ENCODE peak calls at places on chromosomes 6 and 20, in eight cellular contexts. W is mammary epithelial cell, O is kidney, K is pancreas, U is A549, M is H9, R is thyroid gland, P is left lung. N is an unnamed sample. For H3K9me3, the result is how much of the 10 kb centered on the place peaks cover.

GRCh38 chr20:13910492-13910891 is 79.9 kb downstream of the SEL1L2 start:
- DNase-seq in P (no peak), U (no peak), R (no peak), O (no peak), K (no peak), W (no peak), M (no peak), N (no peak)

GRCh38 chr20:1718604-1719384 is 61.2 kb upstream of the SIRPG start:
- DNase-seq in O (no peak), U (no peak), K (no peak), R (no peak), W (peak), P (peak), M (no peak), N (no peak)

GRCh38 chr6:107246972-107247615 is 131.8 kb upstream of the BEND3 start:
- DNase-seq in R (no peak), W (peak), U (no peak), P (no peak), M (no peak), K (no peak), O (no peak), N (no peak)

GRCh38 chr6:157891544-157892362 is 68.7 kb downstream of the SNX9 start:
- DNase-seq in K (no peak), U (no peak), P (no peak), W (no peak), O (no peak), R (no peak), M (no peak), N (no peak)

GRCh38 chr6:51013376-51013775 is 194.7 kb downstream of the TFAP2B start:
- DNase-seq in U (no peak), R (no peak), W (no peak), K (no peak), O (no peak), M (no peak), P (no peak), N (no peak)

GRCh38 chr6:38164671-38165108 is 345.2 kb downstream of the ZFAND3 start:
- DNase-seq in K (no peak), P (no peak), M (no peak), U (no peak), O (no peak), W (no peak), R (no peak), N (no peak)

GRCh38 chr6:21186479-21187055 is 407.0 kb upstream of the SOX4 start:
- DNase-seq in R (no peak), K (no peak), M (no peak), P (no peak), W (no peak), U (no peak), O (no peak), N (no peak)

GRCh38 chr6:22147983-22148797 is 148.6 kb downstream of the PRL start:
- DNase-seq in R (no peak), K (no peak), M (no peak), U (no peak), P (peak), O (peak), W (peak), N (peak)

GRCh38 chr6:119110601-119111548 is 32.4 kb upstream of the FAM184A start:
- DNase-seq in M (no peak), R (peak), P (no peak), K (peak), W (peak), O (no peak), U (no peak), N (peak)

GRCh38 chr6:14129572-14129971 is 12.0 kb downstream of the CD83 start:
- DNase-seq in K (peak), R (peak), W (peak), U (peak), O (no peak), M (peak), P (no peak), N (peak)

GRCh38 chr20:58349586-58349985 is 39.4 kb upstream of the VAPB start:
- DNase-seq in M (no peak), W (peak), R (no peak), O (no peak), P (no peak), K (no peak), U (peak), N (no peak)

GRCh38 chr6:133778414-133778813 is 110.5 kb upstream of the TCF21 start:
- DNase-seq in P (no peak), R (no peak), O (no peak), W (peak), K (no peak), U (no peak), M (no peak), N (no peak)

GRCh38 chr6:38499697-38500096 is 140.0 kb downstream of the BTBD9 start:
- DNase-seq in K (no peak), W (no peak), M (no peak), P (no peak), O (no peak), U (no peak), R (no peak), N (no peak)

GRCh38 chr20:17530716-17531536 is at the start of gene BFSP1:
- DNase-seq in M (peak), O (peak), W (peak), U (peak), K (peak), R (peak), P (peak), N (peak)

GRCh38 chr6:2028457-2029038 is 216.9 kb downstream of the GMDS start:
- DNase-seq in P (no peak), R (no peak), O (no peak), M (no peak), K (no peak), W (no peak), U (no peak), N (no peak)

GRCh38 chr6:156687875-156688549 is 89.2 kb upstream of the ARID1B start:
- DNase-seq in O (no peak), W (no peak), R (peak), U (no peak), P (peak), K (peak), M (peak), N (peak)

GRCh38 chr6:50962213-50962759 is 143.6 kb downstream of the TFAP2B start:
- DNase-seq in W (no peak), O (no peak), K (no peak), U (no peak), R (no peak), M (no peak), P (no peak), N (no peak)

GRCh38 chr6:112911949-112912348 is 564.8 kb downstream of the RFPL4B start:
- DNase-seq in O (no peak), M (no peak), W (no peak), P (no peak), U (no peak), K (no peak), R (no peak), N (no peak)

GRCh38 chr6:126235363-126235762 is 104.6 kb upstream of the CENPW start:
- DNase-seq in R (no peak), P (no peak), M (no peak), U (no peak), W (no peak), K (no peak), O (no peak), N (no peak)

GRCh38 chr6:99187429-99187828 is 162.0 kb downstream of the FAXC start:
- DNase-seq in R (peak), M (no peak), U (no peak), K (no peak), O (no peak), W (no peak), P (no peak), N (no peak)

GRCh38 chr6:56798163-56798562 is 155.5 kb upstream of the DST start:
- DNase-seq in O (no peak), P (no peak), W (no peak), M (no peak), R (no peak), K (no peak), U (no peak), N (no peak)

GRCh38 chr20:54680872-54681297 is 205.5 kb downstream of the DOK5 start:
- DNase-seq in R (peak), O (no peak), U (no peak), P (no peak), W (peak), K (no peak), M (peak), N (peak)

GRCh38 chr20:39660965-39661364 is 698.8 kb downstream of the DHX35 start:
- DNase-seq in K (no peak), U (no peak), P (no peak), R (no peak), W (peak), O (no peak), M (no peak), N (no peak)

GRCh38 chr6:130090796-130091195 is 72.4 kb downstream of the L3MBTL3 start:
- DNase-seq in U (no peak), K (no peak), P (no peak), R (no peak), O (no peak), W (no peak), M (no peak), N (no peak)

GRCh38 chr6:30591008-30591407 is 19.8 kb downstream of the ABCF1 start:
- DNase-seq in P (peak), U (no peak), M (no peak), O (no peak), W (peak), K (no peak), R (peak), N (no peak)

GRCh38 chr6:170163405-170164170 is 127.3 kb downstream of the DLL1 start:
- DNase-seq in O (peak), W (no peak), P (peak), M (no peak), U (no peak), K (no peak), R (no peak), N (no peak)

GRCh38 chr6:170162771-170163404 is 128.0 kb downstream of the DLL1 start:
- DNase-seq in O (peak), W (no peak), R (no peak), P (no peak), M (no peak), U (no peak), K (no peak), N (no peak)

GRCh38 chr6:170165501-170166117 is 125.3 kb downstream of the DLL1 start:
- DNase-seq in W (no peak), O (peak), M (no peak), R (no peak), U (no peak), P (peak), K (no peak), N (no peak)

GRCh38 chr6:170165085-170165484 is 125.8 kb downstream of the DLL1 start:
- DNase-seq in P (no peak), R (no peak), U (no peak), W (no peak), M (peak), O (peak), K (no peak), N (no peak)

DNA sequence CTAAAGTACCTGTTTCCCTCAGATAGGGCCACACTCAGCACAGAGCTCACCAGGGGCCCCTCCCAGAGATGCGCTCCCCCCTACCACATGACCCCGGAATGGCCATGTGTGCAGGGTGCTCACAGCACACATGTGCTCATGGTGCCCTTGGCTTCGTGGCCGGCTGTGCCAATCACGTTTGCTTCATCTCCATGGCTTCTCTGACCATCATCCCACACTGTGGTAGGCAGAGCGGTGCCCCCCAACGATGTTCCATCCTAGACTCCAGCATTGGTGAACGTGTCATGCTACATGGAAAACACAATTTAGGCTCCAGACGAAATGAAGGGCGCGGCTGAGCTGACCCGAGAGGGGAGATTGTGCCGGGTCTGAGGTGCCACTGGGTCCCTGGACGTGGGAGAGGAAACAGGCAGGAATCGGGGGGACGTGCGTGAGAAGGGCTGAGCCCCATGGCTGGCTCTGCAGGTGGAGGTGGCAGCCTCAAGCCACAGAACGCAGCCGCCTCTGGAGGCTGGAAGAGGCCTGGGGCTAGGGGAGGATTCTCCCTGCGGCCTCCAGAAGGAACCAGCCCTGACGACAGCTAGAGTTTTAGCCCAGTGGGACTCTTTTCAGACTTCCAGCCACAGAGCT is 126.5 kb downstream of the DLL1 start:
- DNase-seq in P (peak), M (no peak), R (no peak), U (no peak), W (no peak), O (peak), K (no peak), N (no peak)
- H3K9me3 ChIP-seq in P (under half), M (under half), R (under half), U (under half), W (under half), O (under half), K (under half), N (under half)

DNA sequence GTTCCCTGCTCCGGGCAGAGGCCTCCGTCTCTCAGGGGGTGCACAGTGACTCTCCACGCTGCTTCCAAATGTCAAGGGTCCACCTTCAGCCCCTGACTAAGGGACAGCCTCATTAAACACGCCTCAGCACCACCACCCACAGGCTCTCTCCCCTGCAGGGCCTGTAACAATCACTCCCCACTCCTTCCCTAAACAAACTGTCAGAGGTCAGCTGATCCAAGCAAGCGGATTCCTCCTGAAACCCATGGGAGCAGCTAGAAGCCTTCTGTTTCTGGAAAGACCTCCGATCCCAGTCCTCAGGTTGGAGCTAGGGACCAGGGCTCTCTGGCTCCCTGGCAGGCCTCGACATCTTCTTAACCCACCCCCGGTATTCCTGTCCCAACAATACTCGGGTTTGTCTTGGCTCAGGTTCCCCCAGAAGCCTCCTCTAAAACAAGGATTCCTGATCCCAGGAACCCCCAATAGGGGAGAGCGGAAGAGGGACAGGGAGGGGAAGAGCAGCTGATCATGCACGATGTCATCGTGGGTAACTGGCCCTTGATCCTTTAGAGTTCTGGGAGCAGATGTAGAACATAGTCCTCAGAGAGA is 180.9 kb downstream of the ZNF217 start:
- DNase-seq in R (no peak), U (no peak), K (no peak), M (peak), P (no peak), W (no peak), O (no peak), N (no peak)
- TF ChIP-seq CTCF in R (no peak), U (no peak), K (no peak), M (no peak), P (no peak), W (no peak), O (no peak), N (no peak)

GRCh38 chr6:158999669-159000403 is at the start of gene RSPH3:
- DNase-seq in M (peak), K (peak), R (peak), O (peak), P (peak), W (peak), U (peak), N (peak)
- H3K27ac ChIP-seq in M (peak), K (peak), R (peak), O (peak), P (peak), W (peak), U (peak), N (peak)

GRCh38 chr20:9285617-9286016 is 216.7 kb downstream of the PLCB4 start:
- DNase-seq in O (no peak), W (no peak), R (no peak), P (no peak), M (no peak), K (no peak), U (no peak), N (no peak)
- H3K9me3 ChIP-seq in O (under half), W (under half), R (under half), P (under half), M (under half), K (under half), U (under half), N (under half)

GRCh38 chr6:139124887-139125672 is 9.8 kb upstream of the HECA start:
- DNase-seq in U (peak), W (peak), K (peak), M (peak), O (peak), P (peak), R (peak), N (peak)
- TF ChIP-seq CTCF in U (no peak), W (peak), K (no peak), M (peak), O (peak), P (peak), R (peak), N (no peak)

GRCh38 chr6:85552652-85553051 is 41.0 kb downstream of the SNX14 start:
- DNase-seq in K (no peak), M (no peak), R (no peak), W (no peak), U (no peak), O (no peak), P (no peak), N (no peak)
- H3K27ac ChIP-seq in K (no peak), M (no peak), R (peak), W (no peak), U (no peak), O (no peak), P (no peak), N (no peak)

DNA sequence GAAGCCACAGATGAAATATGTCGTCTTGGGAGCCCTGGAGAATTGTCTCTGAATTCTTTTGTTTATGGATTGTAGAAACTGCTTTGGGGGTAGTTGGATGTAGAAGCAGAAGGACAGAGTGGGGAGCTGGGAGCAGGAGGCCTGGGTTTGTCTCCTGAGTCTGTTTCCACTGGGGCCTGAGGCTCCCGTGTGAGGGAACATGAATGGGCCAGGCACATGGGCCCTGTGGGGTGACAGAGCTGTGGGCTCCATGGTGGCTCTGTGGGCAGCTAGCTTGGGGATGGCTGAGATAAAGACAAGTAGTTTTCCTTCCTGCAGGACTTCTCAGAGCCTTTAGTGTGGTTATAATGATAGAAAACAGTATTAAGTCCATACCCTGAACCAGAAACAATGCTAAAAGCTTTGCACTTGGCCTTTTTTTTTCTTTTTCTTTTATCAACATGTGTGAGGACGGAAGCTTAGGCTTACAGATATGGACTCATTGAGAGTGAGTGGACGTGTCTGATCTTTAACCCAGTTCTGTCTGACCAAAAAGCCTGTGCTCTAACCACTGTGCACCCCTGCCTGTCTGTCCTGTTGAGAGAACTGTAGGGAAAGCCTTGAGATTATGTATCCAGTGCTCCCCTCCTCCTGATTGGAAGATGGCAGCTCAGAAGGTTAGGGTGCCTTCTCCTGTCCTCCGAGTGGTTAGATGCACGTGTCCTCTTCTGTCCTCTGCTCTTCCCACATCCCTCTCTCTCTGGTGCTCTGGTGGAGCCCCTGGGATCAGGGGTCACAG is 98.3 kb downstream of the CDH26 start:
- DNase-seq in O (no peak), R (no peak), M (peak), K (no peak), U (no peak), W (no peak), P (no peak), N (no peak)
- H3K9me3 ChIP-seq in O (under half), R (under half), M (under half), K (under half), U (under half), W (under half), P (under half), N (under half)